ENCODE peak calls at places on chromosomes 12 and 14, in seven cellular contexts. I is kidney tubule cell, O is foreskin fibroblast, F is fibroblast of mammary gland, D is T follicular helper cell, T is pancreas, B is HCT116. R is an unnamed sample.

GRCh38 chr12:109923038-109923437 is 23.0 kb downstream of the TCHP start:
- DNase-seq in I (no peak), O (no peak), F (no peak), D (no peak), T (no peak), B (no peak), R (no peak)

GRCh38 chr12:119179335-119180021 is 747 bp downstream of the HSPB8 start:
- DNase-seq in I (peak), O (no peak), F (peak), D (no peak), T (peak), B (peak), R (no peak)

GRCh38 chr12:98645572-98646067 is 530 bp downstream of the APAF1 start:
- DNase-seq in I (peak), O (no peak), F (peak), D (no peak), T (peak), B (no peak), R (no peak)

GRCh38 chr12:102950107-102950949 is 7.1 kb upstream of the ASCL1 start:
- DNase-seq in I (peak), O (no peak), F (no peak), D (no peak), T (no peak), B (no peak), R (no peak)

GRCh38 chr12:127723236-127723635 is 543.7 kb upstream of the TMEM132C start:
- DNase-seq in I (no peak), O (no peak), F (no peak), D (no peak), T (no peak), B (no peak), R (no peak)

GRCh38 chr14:90483117-90483516 is 86.3 kb downstream of the CALM1 start:
- DNase-seq in I (no peak), O (no peak), F (no peak), D (no peak), T (no peak), B (no peak), R (no peak)

GRCh38 chr14:85934886-85935254 is 404.9 kb downstream of the FLRT2 start:
- DNase-seq in I (no peak), O (no peak), F (peak), D (no peak), T (no peak), B (no peak), R (no peak)

GRCh38 chr12:14238224-14238792 is 127.2 kb upstream of the ATF7IP start:
- DNase-seq in I (peak), O (peak), F (peak), D (no peak), T (no peak), B (no peak), R (no peak)

GRCh38 chr12:101891462-101891971 is 14.1 kb downstream of the DRAM1 start:
- DNase-seq in I (peak), O (peak), F (peak), D (no peak), T (peak), B (no peak), R (no peak)

GRCh38 chr14:55077155-55077554 is 25.7 kb downstream of the MAPK1IP1L start:
- DNase-seq in I (peak), O (no peak), F (peak), D (no peak), T (no peak), B (peak), R (no peak)

GRCh38 chr14:54177861-54178591 is 218.8 kb upstream of the CDKN3 start:
- DNase-seq in I (peak), O (no peak), F (no peak), D (no peak), T (no peak), B (no peak), R (no peak)

GRCh38 chr12:104167519-104168458 is 29.8 kb upstream of the NFYB start:
- DNase-seq in I (no peak), O (no peak), F (no peak), D (no peak), T (no peak), B (no peak), R (no peak)

R was measured in stimulated activated naive CD4-positive, alpha-beta T cell treated with Interleukin-2 at 50 U/mL for 16 hours.